ENCODE peak calls at places on chromosomes 12 and 14, in seven cellular contexts. X, C, E, R, T, L and D are unnamed samples.

GRCh38 chr12:31702047-31702446 is 26.8 kb downstream of the AMN1 start:
- DNase-seq in X (no peak), C (no peak), E (no peak), R (no peak), T (no peak), L (peak; percentile 42), D (peak; percentile 25)

GRCh38 chr12:47808049-47808448 is 11.7 kb downstream of the HDAC7 start:
- DNase-seq in X (peak; percentile 76), C (peak; percentile 54), E (peak; percentile 79), R (peak; percentile 83), T (no peak), L (no peak), D (peak; percentile 59)

GRCh38 chr12:24507827-24508226 is 441.1 kb downstream of the BCAT1 start:
- DNase-seq in X (no peak), C (no peak), E (no peak), R (no peak), T (no peak), L (no peak), D (no peak)

GRCh38 chr14:64149921-64150320 is 144.2 kb downstream of the ESR2 start:
- DNase-seq in X (no peak), C (no peak), E (no peak), R (no peak), T (no peak), L (no peak), D (no peak)

GRCh38 chr12:58592817-58593216 is 327.5 kb downstream of the LRIG3 start:
- DNase-seq in X (no peak), C (no peak), E (no peak), R (no peak), T (no peak), L (no peak), D (no peak)

GRCh38 chr12:116406529-116406928 is 129.0 kb upstream of the MED13L start:
- DNase-seq in X (peak; percentile 84), C (peak; percentile 98), E (peak; percentile 69), R (peak; percentile 95), T (peak; percentile 47), L (no peak), D (peak; percentile 93)

GRCh38 chr14:55914771-55915170 is 203.4 kb upstream of the PELI2 start:
- DNase-seq in X (no peak), C (no peak), E (no peak), R (no peak), T (no peak), L (no peak), D (peak; percentile 7)

GRCh38 chr12:30613119-30613830 is 82.4 kb downstream of the IPO8 start:
- DNase-seq in X (no peak), C (no peak), E (no peak), R (no peak), T (no peak), L (peak; percentile 40), D (peak; percentile 14)

GRCh38 chr12:115872919-115873357 is 404.6 kb downstream of the MED13L start:
- DNase-seq in X (no peak), C (no peak), E (peak; percentile 91), R (no peak), T (no peak), L (no peak), D (no peak)

GRCh38 chr12:53232641-53233538 is 881 bp upstream of the RARG start:
- DNase-seq in X (no peak), C (peak; percentile 74), E (peak; percentile 81), R (peak; percentile 85), T (no peak), L (peak; percentile 60), D (peak; percentile 78)

GRCh38 chr12:69580074-69580473 is 5.2 kb upstream of the CCT2 start:
- DNase-seq in X (no peak), C (no peak), E (no peak), R (no peak), T (no peak), L (no peak), D (no peak)

GRCh38 chr12:14961466-14962155 is at the start of gene ARHGDIB:
- DNase-seq in X (peak; percentile 40), C (peak; percentile 42), E (peak; percentile 58), R (no peak), T (no peak), L (no peak), D (peak; percentile 40)

GRCh38 chr12:14959463-14959862 is 1.9 kb downstream of the ARHGDIB start:
- DNase-seq in X (no peak), C (no peak), E (no peak), R (no peak), T (no peak), L (no peak), D (no peak)

GRCh38 chr12:14962180-14962579 is 779 bp upstream of the ARHGDIB start:
- DNase-seq in X (no peak), C (no peak), E (no peak), R (no peak), T (no peak), L (no peak), D (no peak)

GRCh38 chr12:14959916-14960315 is 1.5 kb downstream of the ARHGDIB start:
- DNase-seq in X (no peak), C (no peak), E (no peak), R (no peak), T (no peak), L (no peak), D (no peak)

DNA sequence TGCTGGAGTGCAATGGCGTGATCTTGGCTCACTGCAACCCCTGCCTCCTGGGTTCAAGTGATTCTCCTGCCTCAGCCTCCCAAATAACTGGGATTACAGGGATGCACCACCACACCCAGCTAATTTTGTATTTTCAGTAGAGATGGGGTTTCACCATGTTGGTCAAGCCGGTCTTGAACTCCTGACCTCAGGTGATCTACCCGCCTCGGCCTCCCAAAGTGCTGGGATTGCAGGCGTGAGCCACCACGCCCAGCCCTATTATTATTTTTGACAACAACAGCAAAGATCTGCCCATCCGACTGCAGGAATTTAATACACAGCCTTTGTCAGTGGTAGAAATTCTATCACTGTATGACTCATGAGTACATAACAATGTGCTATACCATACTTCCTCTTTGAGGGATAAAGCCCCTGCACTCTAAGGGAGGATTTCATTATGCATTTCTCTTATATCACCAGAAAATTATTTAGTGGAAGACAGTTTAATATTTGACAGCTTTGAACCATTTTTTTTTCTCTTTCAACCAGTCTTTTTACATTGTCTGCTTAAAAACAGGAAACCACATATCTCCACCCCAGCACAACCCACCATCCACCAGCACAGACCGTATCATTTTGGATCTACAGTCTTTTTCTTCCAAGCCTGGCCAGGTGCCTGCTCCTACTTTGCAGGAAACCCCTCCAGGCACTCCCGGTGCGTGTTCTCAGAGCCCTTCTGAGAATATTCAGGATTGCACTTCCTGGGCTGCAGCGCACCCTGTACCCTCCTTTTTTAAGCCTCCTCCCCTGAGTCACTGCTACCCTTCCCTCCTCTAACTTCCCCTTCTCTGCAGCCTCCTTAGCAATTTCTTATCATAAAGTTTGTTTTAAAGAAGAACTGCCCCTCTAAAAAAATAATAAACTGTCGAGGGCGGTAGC is 594 bp downstream of the ARHGDIB start:
- DNase-seq in X (peak; percentile 60), C (peak; percentile 39), E (peak; percentile 21), R (no peak), T (no peak), L (no peak), D (peak; percentile 27)
- H3K27ac ChIP-seq in X (peak overlapping the region; percentile 76), C (peak overlapping the region; percentile 63), E (peak overlapping the region; percentile 49), R (peak overlapping the region; percentile 40), T (no peak overlapping the region), L (no peak overlapping the region), D (no peak overlapping the region)

DNA sequence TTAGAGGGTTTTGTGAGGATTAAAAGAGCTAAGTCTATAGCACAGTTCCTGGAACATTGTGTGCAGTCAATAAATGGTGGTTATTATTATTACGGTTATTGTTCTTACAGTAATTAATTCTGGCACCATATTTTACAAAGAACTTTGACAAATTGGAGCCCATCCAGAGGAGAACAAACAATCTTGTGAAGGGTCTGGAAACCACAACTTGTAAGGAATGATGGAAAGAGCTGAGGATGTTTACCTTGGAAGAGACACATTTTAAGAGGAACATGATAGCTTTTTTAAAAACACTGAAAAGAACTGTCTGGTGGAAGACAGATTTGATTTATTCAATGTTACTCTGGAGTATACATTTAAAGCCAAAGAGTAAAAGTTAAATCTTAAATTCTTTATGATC is 150.5 kb upstream of the KRR1 start:
- DNase-seq in X (no peak), C (no peak), E (no peak), R (no peak), T (no peak), L (no peak), D (no peak)
- H3K27ac ChIP-seq in X (no peak overlapping the region), C (no peak overlapping the region), E (no peak overlapping the region), R (no peak overlapping the region), T (no peak overlapping the region), L (no peak overlapping the region), D (no peak overlapping the region)

GRCh38 chr12:52026267-52026666 is 19.5 kb downstream of the TAMALIN start:
- DNase-seq in X (no peak), C (no peak), E (no peak), R (no peak), T (no peak), L (no peak), D (no peak)
- H3K27ac ChIP-seq in X (peak overlapping the region; percentile 55), C (peak overlapping the region; percentile 73), E (peak overlapping the region; percentile 95), R (peak overlapping the region; percentile 80), T (no peak overlapping the region), L (no peak overlapping the region), D (peak overlapping the region; percentile 11)

GRCh38 chr12:59972941-59973340 is 377.1 kb downstream of the SLC16A7 start:
- DNase-seq in X (no peak), C (no peak), E (no peak), R (no peak), T (no peak), L (no peak), D (peak; percentile 77)
- H3K27ac ChIP-seq in X (no peak overlapping the region), C (no peak overlapping the region), E (no peak overlapping the region), R (no peak overlapping the region), T (no peak overlapping the region), L (no peak overlapping the region), D (peak overlapping the region; percentile 48)

DNA sequence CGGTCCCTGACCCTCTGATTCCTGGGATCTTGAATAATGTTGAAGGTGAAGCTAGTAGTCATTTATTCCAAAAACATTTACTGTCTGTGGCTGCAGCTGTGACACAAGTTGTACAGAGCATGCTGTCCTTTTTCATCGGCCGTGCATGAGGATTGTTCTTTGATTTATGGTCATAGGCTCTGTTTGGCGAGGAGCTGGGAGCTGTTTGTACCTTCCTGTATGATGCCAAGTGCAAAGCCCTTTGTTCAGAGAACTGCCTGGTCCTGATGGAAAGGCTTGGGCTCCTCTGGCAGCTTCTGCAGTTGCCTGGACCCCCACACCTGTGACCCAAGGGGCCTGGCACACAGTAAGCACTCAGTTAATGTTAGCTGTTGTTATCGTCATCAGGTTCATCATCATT is 486.3 kb downstream of the EGLN3 start:
- DNase-seq in X (no peak), C (no peak), E (no peak), R (peak; percentile 75), T (no peak), L (no peak), D (no peak)
- H3K27ac ChIP-seq in X (no peak overlapping the region), C (no peak overlapping the region), E (no peak overlapping the region), R (peak overlapping the region; percentile 65), T (no peak overlapping the region), L (no peak overlapping the region), D (no peak overlapping the region)